ENCODE peak calls at places on chromosomes 5 and 9, in eight cellular contexts. One of them, this sample, is unnamed.

GRCh38 chr5:72233835-72234234 is 86.2 kb downstream of the MRPS27 start:
- DNase-seq in stimulated activated CD8-positive, alpha-beta memory T cell treated with anti-CD3 and anti-CD28 coated beads, Interleukin-2, amount 100 ng/mL, for 1 hour: no peak
- DNase-seq in NCI-H226: no peak
- DNase-seq in glutamatergic neuron: no peak
- DNase-seq in astrocyte of the hippocampus: no peak
- DNase-seq in stimulated activated CD4-positive, alpha-beta T cell treated with anti-CD3 and anti-CD28 coated beads, Interleukin-2, amount 100 ng/mL, for 48 hours: no peak
- DNase-seq in cardiac fibroblast: no peak
- DNase-seq in mesenchymal stem cell: no peak
- DNase-seq in this sample: no peak

GRCh38 chr5:108763222-108763864 is 15.6 kb downstream of the FER start:
- DNase-seq in stimulated activated CD8-positive, alpha-beta memory T cell treated with anti-CD3 and anti-CD28 coated beads, Interleukin-2, amount 100 ng/mL, for 1 hour: no peak
- DNase-seq in NCI-H226: no peak
- DNase-seq in glutamatergic neuron: no peak
- DNase-seq in astrocyte of the hippocampus: no peak
- DNase-seq in stimulated activated CD4-positive, alpha-beta T cell treated with anti-CD3 and anti-CD28 coated beads, Interleukin-2, amount 100 ng/mL, for 48 hours: no peak
- DNase-seq in cardiac fibroblast: no peak
- DNase-seq in mesenchymal stem cell: no peak
- DNase-seq in this sample: no peak

GRCh38 chr5:173458819-173459218 is 130.6 kb upstream of the STC2 start:
- DNase-seq in stimulated activated CD8-positive, alpha-beta memory T cell treated with anti-CD3 and anti-CD28 coated beads, Interleukin-2, amount 100 ng/mL, for 1 hour: no peak
- DNase-seq in NCI-H226: peak; percentile 29
- DNase-seq in glutamatergic neuron: no peak
- DNase-seq in astrocyte of the hippocampus: no peak
- DNase-seq in stimulated activated CD4-positive, alpha-beta T cell treated with anti-CD3 and anti-CD28 coated beads, Interleukin-2, amount 100 ng/mL, for 48 hours: no peak
- DNase-seq in cardiac fibroblast: peak; percentile 79
- DNase-seq in mesenchymal stem cell: peak; percentile 84
- DNase-seq in this sample: no peak

GRCh38 chr5:180323929-180324632 is 29.1 kb downstream of the GFPT2 start:
- DNase-seq in stimulated activated CD8-positive, alpha-beta memory T cell treated with anti-CD3 and anti-CD28 coated beads, Interleukin-2, amount 100 ng/mL, for 1 hour: no peak
- DNase-seq in NCI-H226: peak; percentile 70
- DNase-seq in glutamatergic neuron: no peak
- DNase-seq in astrocyte of the hippocampus: peak; percentile 71
- DNase-seq in stimulated activated CD4-positive, alpha-beta T cell treated with anti-CD3 and anti-CD28 coated beads, Interleukin-2, amount 100 ng/mL, for 48 hours: no peak
- DNase-seq in cardiac fibroblast: peak; percentile 58
- DNase-seq in mesenchymal stem cell: peak; percentile 45
- DNase-seq in this sample: no peak

GRCh38 chr5:114223866-114224265 is 138.0 kb upstream of the KCNN2 start:
- DNase-seq in stimulated activated CD8-positive, alpha-beta memory T cell treated with anti-CD3 and anti-CD28 coated beads, Interleukin-2, amount 100 ng/mL, for 1 hour: no peak
- DNase-seq in NCI-H226: no peak
- DNase-seq in glutamatergic neuron: no peak
- DNase-seq in astrocyte of the hippocampus: peak; percentile 8
- DNase-seq in stimulated activated CD4-positive, alpha-beta T cell treated with anti-CD3 and anti-CD28 coated beads, Interleukin-2, amount 100 ng/mL, for 48 hours: no peak
- DNase-seq in cardiac fibroblast: peak; percentile 53
- DNase-seq in mesenchymal stem cell: no peak
- DNase-seq in this sample: peak; percentile 48

GRCh38 chr5:171424726-171425125 is 5.3 kb downstream of the FGF18 start:
- DNase-seq in stimulated activated CD8-positive, alpha-beta memory T cell treated with anti-CD3 and anti-CD28 coated beads, Interleukin-2, amount 100 ng/mL, for 1 hour: no peak
- DNase-seq in NCI-H226: peak; percentile 74
- DNase-seq in glutamatergic neuron: no peak
- DNase-seq in astrocyte of the hippocampus: peak; percentile 46
- DNase-seq in stimulated activated CD4-positive, alpha-beta T cell treated with anti-CD3 and anti-CD28 coated beads, Interleukin-2, amount 100 ng/mL, for 48 hours: no peak
- DNase-seq in cardiac fibroblast: no peak
- DNase-seq in mesenchymal stem cell: no peak
- DNase-seq in this sample: no peak

GRCh38 chr5:1661831-1662558 is 137.6 kb downstream of the MRPL36 start:
- DNase-seq in stimulated activated CD8-positive, alpha-beta memory T cell treated with anti-CD3 and anti-CD28 coated beads, Interleukin-2, amount 100 ng/mL, for 1 hour: no peak
- DNase-seq in NCI-H226: no peak
- DNase-seq in glutamatergic neuron: no peak
- DNase-seq in astrocyte of the hippocampus: no peak
- DNase-seq in stimulated activated CD4-positive, alpha-beta T cell treated with anti-CD3 and anti-CD28 coated beads, Interleukin-2, amount 100 ng/mL, for 48 hours: no peak
- DNase-seq in cardiac fibroblast: no peak
- DNase-seq in mesenchymal stem cell: no peak
- DNase-seq in this sample: no peak

GRCh38 chr9:36431078-36431477 is 31.0 kb upstream of the RNF38 start:
- DNase-seq in stimulated activated CD8-positive, alpha-beta memory T cell treated with anti-CD3 and anti-CD28 coated beads, Interleukin-2, amount 100 ng/mL, for 1 hour: no peak
- DNase-seq in NCI-H226: no peak
- DNase-seq in glutamatergic neuron: no peak
- DNase-seq in astrocyte of the hippocampus: no peak
- DNase-seq in stimulated activated CD4-positive, alpha-beta T cell treated with anti-CD3 and anti-CD28 coated beads, Interleukin-2, amount 100 ng/mL, for 48 hours: no peak
- DNase-seq in cardiac fibroblast: no peak
- DNase-seq in mesenchymal stem cell: no peak
- DNase-seq in this sample: no peak

GRCh38 chr5:116532762-116533525 is 41.7 kb downstream of the SEMA6A start:
- DNase-seq in stimulated activated CD8-positive, alpha-beta memory T cell treated with anti-CD3 and anti-CD28 coated beads, Interleukin-2, amount 100 ng/mL, for 1 hour: no peak
- DNase-seq in NCI-H226: no peak
- DNase-seq in glutamatergic neuron: no peak
- DNase-seq in astrocyte of the hippocampus: peak; percentile 25
- DNase-seq in stimulated activated CD4-positive, alpha-beta T cell treated with anti-CD3 and anti-CD28 coated beads, Interleukin-2, amount 100 ng/mL, for 48 hours: no peak
- DNase-seq in cardiac fibroblast: no peak
- DNase-seq in mesenchymal stem cell: no peak
- DNase-seq in this sample: no peak

GRCh38 chr5:171369898-171370297 is 17.8 kb upstream of the NPM1 start:
- DNase-seq in stimulated activated CD8-positive, alpha-beta memory T cell treated with anti-CD3 and anti-CD28 coated beads, Interleukin-2, amount 100 ng/mL, for 1 hour: no peak
- DNase-seq in NCI-H226: no peak
- DNase-seq in glutamatergic neuron: no peak
- DNase-seq in astrocyte of the hippocampus: no peak
- DNase-seq in stimulated activated CD4-positive, alpha-beta T cell treated with anti-CD3 and anti-CD28 coated beads, Interleukin-2, amount 100 ng/mL, for 48 hours: no peak
- DNase-seq in cardiac fibroblast: no peak
- DNase-seq in mesenchymal stem cell: no peak
- DNase-seq in this sample: no peak

GRCh38 chr9:136485049-136485647 is 2.3 kb upstream of the SEC16A start:
- DNase-seq in stimulated activated CD8-positive, alpha-beta memory T cell treated with anti-CD3 and anti-CD28 coated beads, Interleukin-2, amount 100 ng/mL, for 1 hour: peak; percentile 65
- DNase-seq in NCI-H226: peak; percentile 38
- DNase-seq in glutamatergic neuron: peak; percentile 91
- DNase-seq in astrocyte of the hippocampus: peak; percentile 89
- DNase-seq in stimulated activated CD4-positive, alpha-beta T cell treated with anti-CD3 and anti-CD28 coated beads, Interleukin-2, amount 100 ng/mL, for 48 hours: peak; percentile 85
- DNase-seq in cardiac fibroblast: peak; percentile 83
- DNase-seq in mesenchymal stem cell: peak; percentile 79
- DNase-seq in this sample: peak; percentile 88

GRCh38 chr9:116204252-116204882 is 50.8 kb downstream of the PAPPA start:
- DNase-seq in stimulated activated CD8-positive, alpha-beta memory T cell treated with anti-CD3 and anti-CD28 coated beads, Interleukin-2, amount 100 ng/mL, for 1 hour: no peak
- DNase-seq in NCI-H226: no peak
- DNase-seq in glutamatergic neuron: no peak
- DNase-seq in astrocyte of the hippocampus: no peak
- DNase-seq in stimulated activated CD4-positive, alpha-beta T cell treated with anti-CD3 and anti-CD28 coated beads, Interleukin-2, amount 100 ng/mL, for 48 hours: no peak
- DNase-seq in cardiac fibroblast: no peak
- DNase-seq in mesenchymal stem cell: peak; percentile 40
- DNase-seq in this sample: no peak

GRCh38 chr5:95723632-95724369 is 7.3 kb upstream of the RHOBTB3 start:
- DNase-seq in stimulated activated CD8-positive, alpha-beta memory T cell treated with anti-CD3 and anti-CD28 coated beads, Interleukin-2, amount 100 ng/mL, for 1 hour: no peak
- DNase-seq in NCI-H226: peak; percentile 83
- DNase-seq in glutamatergic neuron: no peak
- DNase-seq in astrocyte of the hippocampus: no peak
- DNase-seq in stimulated activated CD4-positive, alpha-beta T cell treated with anti-CD3 and anti-CD28 coated beads, Interleukin-2, amount 100 ng/mL, for 48 hours: no peak
- DNase-seq in cardiac fibroblast: peak; percentile 80
- DNase-seq in mesenchymal stem cell: peak; percentile 75
- DNase-seq in this sample: no peak

GRCh38 chr9:99134893-99135341 is 30.0 kb downstream of the TGFBR1 start:
- DNase-seq in stimulated activated CD8-positive, alpha-beta memory T cell treated with anti-CD3 and anti-CD28 coated beads, Interleukin-2, amount 100 ng/mL, for 1 hour: no peak
- DNase-seq in NCI-H226: peak; percentile 47
- DNase-seq in glutamatergic neuron: no peak
- DNase-seq in astrocyte of the hippocampus: peak; percentile 80
- DNase-seq in stimulated activated CD4-positive, alpha-beta T cell treated with anti-CD3 and anti-CD28 coated beads, Interleukin-2, amount 100 ng/mL, for 48 hours: no peak
- DNase-seq in cardiac fibroblast: peak; percentile 33
- DNase-seq in mesenchymal stem cell: peak; percentile 51
- DNase-seq in this sample: no peak

GRCh38 chr5:144042157-144042556 is 128.3 kb downstream of the YIPF5 start:
- DNase-seq in stimulated activated CD8-positive, alpha-beta memory T cell treated with anti-CD3 and anti-CD28 coated beads, Interleukin-2, amount 100 ng/mL, for 1 hour: no peak
- DNase-seq in NCI-H226: no peak
- DNase-seq in glutamatergic neuron: no peak
- DNase-seq in astrocyte of the hippocampus: no peak
- DNase-seq in stimulated activated CD4-positive, alpha-beta T cell treated with anti-CD3 and anti-CD28 coated beads, Interleukin-2, amount 100 ng/mL, for 48 hours: no peak
- DNase-seq in cardiac fibroblast: no peak
- DNase-seq in mesenchymal stem cell: no peak
- DNase-seq in this sample: no peak

GRCh38 chr5:149575131-149575530 is 6.2 kb upstream of the ARHGEF37 start:
- DNase-seq in stimulated activated CD8-positive, alpha-beta memory T cell treated with anti-CD3 and anti-CD28 coated beads, Interleukin-2, amount 100 ng/mL, for 1 hour: no peak
- DNase-seq in NCI-H226: no peak
- DNase-seq in glutamatergic neuron: no peak
- DNase-seq in astrocyte of the hippocampus: no peak
- DNase-seq in stimulated activated CD4-positive, alpha-beta T cell treated with anti-CD3 and anti-CD28 coated beads, Interleukin-2, amount 100 ng/mL, for 48 hours: no peak
- DNase-seq in cardiac fibroblast: no peak
- DNase-seq in mesenchymal stem cell: no peak
- DNase-seq in this sample: no peak

GRCh38 chr5:150644058-150644457 is 3.6 kb downstream of the SYNPO start:
- DNase-seq in stimulated activated CD8-positive, alpha-beta memory T cell treated with anti-CD3 and anti-CD28 coated beads, Interleukin-2, amount 100 ng/mL, for 1 hour: no peak
- DNase-seq in NCI-H226: no peak
- DNase-seq in glutamatergic neuron: no peak
- DNase-seq in astrocyte of the hippocampus: peak; percentile 50
- DNase-seq in stimulated activated CD4-positive, alpha-beta T cell treated with anti-CD3 and anti-CD28 coated beads, Interleukin-2, amount 100 ng/mL, for 48 hours: no peak
- DNase-seq in cardiac fibroblast: no peak
- DNase-seq in mesenchymal stem cell: no peak
- DNase-seq in this sample: no peak

GRCh38 chr9:93450817-93451761 is at the start of gene FAM120A:
- DNase-seq in stimulated activated CD8-positive, alpha-beta memory T cell treated with anti-CD3 and anti-CD28 coated beads, Interleukin-2, amount 100 ng/mL, for 1 hour: peak; percentile 44
- DNase-seq in NCI-H226: peak; percentile 71
- DNase-seq in glutamatergic neuron: peak; percentile 70
- DNase-seq in astrocyte of the hippocampus: peak; percentile 96
- DNase-seq in stimulated activated CD4-positive, alpha-beta T cell treated with anti-CD3 and anti-CD28 coated beads, Interleukin-2, amount 100 ng/mL, for 48 hours: peak; percentile 62
- DNase-seq in cardiac fibroblast: peak; percentile 88
- DNase-seq in mesenchymal stem cell: peak; percentile 79
- DNase-seq in this sample: peak; percentile 84

GRCh38 chr9:61665330-61665751 is 475.5 kb downstream of the SPATA31A7 start:
- DNase-seq in stimulated activated CD8-positive, alpha-beta memory T cell treated with anti-CD3 and anti-CD28 coated beads, Interleukin-2, amount 100 ng/mL, for 1 hour: no peak
- DNase-seq in NCI-H226: no peak
- DNase-seq in glutamatergic neuron: no peak
- DNase-seq in astrocyte of the hippocampus: no peak
- DNase-seq in stimulated activated CD4-positive, alpha-beta T cell treated with anti-CD3 and anti-CD28 coated beads, Interleukin-2, amount 100 ng/mL, for 48 hours: no peak
- DNase-seq in cardiac fibroblast: no peak
- DNase-seq in mesenchymal stem cell: no peak
- DNase-seq in this sample: no peak

GRCh38 chr5:80255425-80255751 is 460 bp downstream of the SERINC5 start:
- DNase-seq in stimulated activated CD8-positive, alpha-beta memory T cell treated with anti-CD3 and anti-CD28 coated beads, Interleukin-2, amount 100 ng/mL, for 1 hour: no peak
- DNase-seq in NCI-H226: peak; percentile 16
- DNase-seq in glutamatergic neuron: peak; percentile 73
- DNase-seq in astrocyte of the hippocampus: peak; percentile 79
- DNase-seq in stimulated activated CD4-positive, alpha-beta T cell treated with anti-CD3 and anti-CD28 coated beads, Interleukin-2, amount 100 ng/mL, for 48 hours: peak; percentile 48
- DNase-seq in cardiac fibroblast: peak; percentile 65
- DNase-seq in mesenchymal stem cell: peak; percentile 74
- DNase-seq in this sample: peak; percentile 64

GRCh38 chr9:111857555-111858211 is 38.9 kb upstream of the UGCG start:
- DNase-seq in stimulated activated CD8-positive, alpha-beta memory T cell treated with anti-CD3 and anti-CD28 coated beads, Interleukin-2, amount 100 ng/mL, for 1 hour: no peak
- DNase-seq in NCI-H226: no peak
- DNase-seq in glutamatergic neuron: no peak
- DNase-seq in astrocyte of the hippocampus: no peak
- DNase-seq in stimulated activated CD4-positive, alpha-beta T cell treated with anti-CD3 and anti-CD28 coated beads, Interleukin-2, amount 100 ng/mL, for 48 hours: no peak
- DNase-seq in cardiac fibroblast: peak; percentile 34
- DNase-seq in mesenchymal stem cell: no peak
- DNase-seq in this sample: no peak

GRCh38 chr9:134606951-134607733 is 34.5 kb upstream of the COL5A1 start:
- DNase-seq in stimulated activated CD8-positive, alpha-beta memory T cell treated with anti-CD3 and anti-CD28 coated beads, Interleukin-2, amount 100 ng/mL, for 1 hour: no peak
- DNase-seq in NCI-H226: no peak
- DNase-seq in glutamatergic neuron: no peak
- DNase-seq in astrocyte of the hippocampus: peak; percentile 40
- DNase-seq in stimulated activated CD4-positive, alpha-beta T cell treated with anti-CD3 and anti-CD28 coated beads, Interleukin-2, amount 100 ng/mL, for 48 hours: no peak
- DNase-seq in cardiac fibroblast: no peak
- DNase-seq in mesenchymal stem cell: peak; percentile 68
- DNase-seq in this sample: peak; percentile 27

This sample was measured in dermis blood vessel endothelial cell.